ENCODE peak calls at places on chromosomes 4 and X, in nine cellular contexts. One of them, this sample, is unnamed.

GRCh38 chrX:22184096-22184495 is 88.6 kb upstream of the CBLL2 start:
- DNase-seq in substantia nigra: no peak
- DNase-seq in left ventricle myocardium inferior: no peak
- DNase-seq in HCT116: no peak
- DNase-seq in NCI-H2171 treated with DMSO at 0.1 percent for 48 hours: no peak
- DNase-seq in fibroblast of the conjunctiva: no peak
- DNase-seq in HuH-7.5: no peak
- DNase-seq in CD8-positive, alpha-beta memory T cell: no peak
- DNase-seq in fibroblast of mammary gland: no peak
- DNase-seq in this sample: no peak

GRCh38 chr4:8342651-8343050 is 73.1 kb downstream of the HTRA3 start:
- DNase-seq in substantia nigra: no peak
- DNase-seq in left ventricle myocardium inferior: peak
- DNase-seq in HCT116: no peak
- DNase-seq in NCI-H2171 treated with DMSO at 0.1 percent for 48 hours: no peak
- DNase-seq in fibroblast of the conjunctiva: no peak
- DNase-seq in HuH-7.5: no peak
- DNase-seq in CD8-positive, alpha-beta memory T cell: no peak
- DNase-seq in fibroblast of mammary gland: no peak
- DNase-seq in this sample: no peak

GRCh38 chr4:6881908-6882307 is 27.7 kb upstream of the TBC1D14 start:
- DNase-seq in substantia nigra: no peak
- DNase-seq in left ventricle myocardium inferior: no peak
- DNase-seq in HCT116: no peak
- DNase-seq in NCI-H2171 treated with DMSO at 0.1 percent for 48 hours: no peak
- DNase-seq in fibroblast of the conjunctiva: no peak
- DNase-seq in HuH-7.5: no peak
- DNase-seq in CD8-positive, alpha-beta memory T cell: no peak
- DNase-seq in fibroblast of mammary gland: no peak
- DNase-seq in this sample: no peak

GRCh38 chr4:98929341-98930267 is 671 bp upstream of the EIF4E start:
- DNase-seq in substantia nigra: peak
- DNase-seq in left ventricle myocardium inferior: peak
- DNase-seq in HCT116: peak
- DNase-seq in NCI-H2171 treated with DMSO at 0.1 percent for 48 hours: no peak
- DNase-seq in fibroblast of the conjunctiva: peak
- DNase-seq in HuH-7.5: peak
- DNase-seq in CD8-positive, alpha-beta memory T cell: peak
- DNase-seq in fibroblast of mammary gland: peak
- DNase-seq in this sample: peak

GRCh38 chrX:133495464-133496391 is 80.4 kb upstream of the GPC4 start:
- DNase-seq in substantia nigra: peak
- DNase-seq in left ventricle myocardium inferior: peak
- DNase-seq in HCT116: no peak
- DNase-seq in NCI-H2171 treated with DMSO at 0.1 percent for 48 hours: no peak
- DNase-seq in fibroblast of the conjunctiva: peak
- DNase-seq in HuH-7.5: no peak
- DNase-seq in CD8-positive, alpha-beta memory T cell: no peak
- DNase-seq in fibroblast of mammary gland: peak
- DNase-seq in this sample: no peak

GRCh38 chr4:110211007-110211769 is 12.8 kb upstream of the ELOVL6 start:
- DNase-seq in substantia nigra: no peak
- DNase-seq in left ventricle myocardium inferior: no peak
- DNase-seq in HCT116: no peak
- DNase-seq in NCI-H2171 treated with DMSO at 0.1 percent for 48 hours: peak
- DNase-seq in fibroblast of the conjunctiva: no peak
- DNase-seq in HuH-7.5: no peak
- DNase-seq in CD8-positive, alpha-beta memory T cell: no peak
- DNase-seq in fibroblast of mammary gland: peak
- DNase-seq in this sample: no peak

GRCh38 chr4:28973591-28974350 is 1746.4 kb upstream of the PCDH7 start:
- DNase-seq in substantia nigra: no peak
- DNase-seq in left ventricle myocardium inferior: no peak
- DNase-seq in HCT116: no peak
- DNase-seq in NCI-H2171 treated with DMSO at 0.1 percent for 48 hours: no peak
- DNase-seq in fibroblast of the conjunctiva: no peak
- DNase-seq in HuH-7.5: no peak
- DNase-seq in CD8-positive, alpha-beta memory T cell: no peak
- DNase-seq in fibroblast of mammary gland: peak
- DNase-seq in this sample: no peak

GRCh38 chrX:131821945-131822622 is 201.0 kb upstream of the STK26 start:
- DNase-seq in substantia nigra: no peak
- DNase-seq in left ventricle myocardium inferior: no peak
- DNase-seq in HCT116: no peak
- DNase-seq in NCI-H2171 treated with DMSO at 0.1 percent for 48 hours: no peak
- DNase-seq in fibroblast of the conjunctiva: peak
- DNase-seq in HuH-7.5: no peak
- DNase-seq in CD8-positive, alpha-beta memory T cell: no peak
- DNase-seq in fibroblast of mammary gland: peak
- DNase-seq in this sample: no peak

GRCh38 chrX:107571296-107571998 is 56.9 kb upstream of the PRPS1 start:
- DNase-seq in substantia nigra: no peak
- DNase-seq in left ventricle myocardium inferior: no peak
- DNase-seq in HCT116: peak
- DNase-seq in NCI-H2171 treated with DMSO at 0.1 percent for 48 hours: no peak
- DNase-seq in fibroblast of the conjunctiva: peak
- DNase-seq in HuH-7.5: no peak
- DNase-seq in CD8-positive, alpha-beta memory T cell: no peak
- DNase-seq in fibroblast of mammary gland: peak
- DNase-seq in this sample: no peak

GRCh38 chr4:31620476-31620875 is 900.3 kb downstream of the PCDH7 start:
- DNase-seq in substantia nigra: no peak
- DNase-seq in left ventricle myocardium inferior: no peak
- DNase-seq in HCT116: no peak
- DNase-seq in NCI-H2171 treated with DMSO at 0.1 percent for 48 hours: no peak
- DNase-seq in fibroblast of the conjunctiva: no peak
- DNase-seq in HuH-7.5: no peak
- DNase-seq in CD8-positive, alpha-beta memory T cell: no peak
- DNase-seq in fibroblast of mammary gland: peak
- DNase-seq in this sample: no peak

GRCh38 chr4:1187182-1187581 is 14.8 kb upstream of the SPON2 start:
- DNase-seq in substantia nigra: no peak
- DNase-seq in left ventricle myocardium inferior: no peak
- DNase-seq in HCT116: no peak
- DNase-seq in NCI-H2171 treated with DMSO at 0.1 percent for 48 hours: no peak
- DNase-seq in fibroblast of the conjunctiva: no peak
- DNase-seq in HuH-7.5: no peak
- DNase-seq in CD8-positive, alpha-beta memory T cell: peak
- DNase-seq in fibroblast of mammary gland: no peak
- DNase-seq in this sample: no peak

GRCh38 chr4:150216725-150217124 is 138.5 kb downstream of the DCLK2 start:
- DNase-seq in substantia nigra: peak
- DNase-seq in left ventricle myocardium inferior: no peak
- DNase-seq in HCT116: no peak
- DNase-seq in NCI-H2171 treated with DMSO at 0.1 percent for 48 hours: no peak
- DNase-seq in fibroblast of the conjunctiva: no peak
- DNase-seq in HuH-7.5: no peak
- DNase-seq in CD8-positive, alpha-beta memory T cell: no peak
- DNase-seq in fibroblast of mammary gland: no peak
- DNase-seq in this sample: no peak

GRCh38 chrX:115946059-115946458 is 224.5 kb upstream of the AGTR2 start:
- DNase-seq in substantia nigra: no peak
- DNase-seq in left ventricle myocardium inferior: no peak
- DNase-seq in HCT116: no peak
- DNase-seq in NCI-H2171 treated with DMSO at 0.1 percent for 48 hours: no peak
- DNase-seq in fibroblast of the conjunctiva: no peak
- DNase-seq in HuH-7.5: no peak
- DNase-seq in CD8-positive, alpha-beta memory T cell: no peak
- DNase-seq in fibroblast of mammary gland: no peak
- DNase-seq in this sample: no peak

This sample was measured in T-helper 1 cell.